ENCODE peak calls at places on chromosome 12, in six cellular contexts. D is tibial nerve, A is esophagus squamous epithelium, O is psoas muscle, U is right cardiac atrium, Q is HFF-Myc. Y is an unnamed sample.

GRCh38 chr12:80272516-80272915 is 171.5 kb upstream of the PTPRQ start:
- DNase-seq in D (no peak), A (no peak), O (no peak), U (no peak), Q (no peak), Y (no peak)

GRCh38 chr12:58541300-58541690 is 379.0 kb downstream of the LRIG3 start:
- DNase-seq in D (no peak), A (no peak), O (no peak), U (no peak), Q (no peak), Y (no peak)

GRCh38 chr12:11958216-11959091 is 112.3 kb upstream of the BCL2L14 start:
- DNase-seq in D (no peak), A (no peak), O (no peak), U (no peak), Q (peak), Y (peak)

GRCh38 chr12:98644433-98644711 is 216 bp downstream of the IKBIP start:
- DNase-seq in D (no peak), A (no peak), O (no peak), U (peak), Q (no peak), Y (peak)

GRCh38 chr12:109730306-109731145 is 16.9 kb downstream of the FAM222A start:
- DNase-seq in D (no peak), A (no peak), O (peak), U (no peak), Q (no peak), Y (no peak)

GRCh38 chr12:104809706-104810385 is 148.2 kb downstream of the SLC41A2 start:
- DNase-seq in D (no peak), A (no peak), O (no peak), U (no peak), Q (no peak), Y (no peak)

GRCh38 chr12:66137937-66138336 is 7.4 kb upstream of the LLPH start:
- DNase-seq in D (no peak), A (no peak), O (no peak), U (no peak), Q (no peak), Y (no peak)

GRCh38 chr12:114529956-114530355 is 124.0 kb upstream of the TBX5 start:
- DNase-seq in D (no peak), A (no peak), O (no peak), U (no peak), Q (no peak), Y (peak)

DNA sequence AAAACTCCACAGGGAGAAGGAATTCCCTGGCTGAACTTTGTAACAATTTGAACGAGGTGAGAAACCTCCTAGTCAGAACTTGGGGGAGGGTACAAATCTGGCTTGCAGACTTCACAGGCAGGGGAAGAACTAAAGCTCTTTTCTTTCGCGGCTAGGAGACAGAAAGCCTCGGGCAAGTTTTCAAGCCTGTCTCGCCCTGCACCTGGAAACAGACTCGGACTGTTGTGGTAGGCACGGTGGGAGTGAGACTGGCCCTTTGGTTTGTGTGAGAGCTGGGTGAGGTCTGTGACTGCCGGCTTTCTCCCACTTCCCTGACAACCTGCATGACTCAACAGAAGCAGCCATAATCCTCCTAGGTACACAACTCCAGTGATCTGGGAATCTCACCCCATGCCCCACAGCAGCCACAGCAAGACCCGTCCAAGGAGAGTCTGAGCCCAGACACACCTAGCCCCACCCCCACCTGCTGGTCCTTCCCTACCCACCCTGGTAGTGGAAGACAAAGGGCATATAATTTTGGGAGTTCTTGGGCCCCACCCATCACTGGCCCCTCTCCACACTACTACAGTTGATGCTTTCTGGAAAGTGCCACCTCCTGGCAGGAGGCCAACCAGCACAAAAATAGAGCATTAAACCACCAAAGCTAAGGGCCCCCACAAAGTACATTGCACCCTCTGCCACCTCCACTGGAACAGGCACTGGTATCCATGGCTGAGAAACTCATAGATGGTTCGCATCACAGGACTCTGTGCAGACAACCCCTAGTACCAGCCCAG is 102.7 kb upstream of the ST8SIA1 start:
- DNase-seq in D (no peak), A (no peak), O (no peak), U (no peak), Q (no peak), Y (no peak)
- H3K4me3 ChIP-seq in D (no peak), A (no peak), O (no peak), U (no peak), Q (no peak), Y (no peak)

GRCh38 chr12:94618995-94619695 is 31.2 kb downstream of the TMCC3 start:
- DNase-seq in D (no peak), A (no peak), O (no peak), U (no peak), Q (peak), Y (peak)

GRCh38 chr12:94617101-94617500 is 33.3 kb downstream of the TMCC3 start:
- DNase-seq in D (no peak), A (no peak), O (no peak), U (no peak), Q (no peak), Y (no peak)

GRCh38 chr12:94616217-94616729 is 34.1 kb downstream of the TMCC3 start:
- DNase-seq in D (no peak), A (no peak), O (peak), U (no peak), Q (no peak), Y (no peak)

GRCh38 chr12:94614288-94614721 is 36.1 kb downstream of the TMCC3 start:
- DNase-seq in D (no peak), A (no peak), O (no peak), U (no peak), Q (no peak), Y (no peak)

DNA sequence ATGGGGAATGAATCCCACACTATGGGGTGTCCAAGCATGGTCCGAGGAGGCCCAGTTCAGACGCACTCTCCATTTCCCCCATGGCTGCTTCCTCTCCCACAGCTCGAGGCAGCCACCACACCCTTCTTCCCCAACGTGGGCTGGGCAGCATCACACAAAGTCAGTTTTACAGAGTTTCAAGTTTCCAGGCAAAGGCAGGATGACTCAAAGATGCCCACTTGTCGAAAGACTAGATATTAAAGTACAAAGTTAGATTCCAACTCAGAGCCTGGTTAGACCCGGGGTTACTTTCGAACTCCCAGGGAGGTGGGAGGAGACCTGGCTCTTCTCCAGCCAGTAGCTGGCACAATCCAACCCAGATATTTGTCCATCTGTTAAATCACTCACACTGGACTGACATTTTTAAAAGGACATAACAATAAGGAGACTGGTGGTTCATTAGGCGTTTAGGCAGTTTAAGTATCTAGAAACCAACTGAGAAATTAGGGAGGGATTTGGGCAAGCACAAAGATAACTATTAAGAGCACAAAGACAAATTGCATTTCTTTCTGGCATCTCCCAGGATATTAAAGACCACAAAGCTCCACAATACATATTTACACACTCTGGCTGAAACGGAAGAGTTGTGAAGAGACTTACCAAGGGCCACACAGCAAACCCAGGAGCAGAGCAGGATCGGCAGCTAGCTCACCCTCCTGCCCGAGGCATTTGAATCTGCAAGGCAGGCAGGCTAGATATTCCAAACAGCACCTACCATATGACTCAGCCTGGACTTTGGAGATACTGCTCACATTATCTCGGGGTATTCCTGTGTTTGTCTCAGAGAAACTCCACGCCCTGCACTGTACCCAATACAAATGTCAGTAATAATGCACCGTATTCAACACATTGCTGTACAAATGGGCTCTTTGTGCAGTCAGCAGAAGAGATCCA is 34.8 kb downstream of the TMCC3 start:
- DNase-seq in D (no peak), A (no peak), O (peak), U (peak), Q (no peak), Y (no peak)
- H3K4me3 ChIP-seq in D (peak), A (peak), O (peak), U (peak), Q (no peak), Y (no peak)

DNA sequence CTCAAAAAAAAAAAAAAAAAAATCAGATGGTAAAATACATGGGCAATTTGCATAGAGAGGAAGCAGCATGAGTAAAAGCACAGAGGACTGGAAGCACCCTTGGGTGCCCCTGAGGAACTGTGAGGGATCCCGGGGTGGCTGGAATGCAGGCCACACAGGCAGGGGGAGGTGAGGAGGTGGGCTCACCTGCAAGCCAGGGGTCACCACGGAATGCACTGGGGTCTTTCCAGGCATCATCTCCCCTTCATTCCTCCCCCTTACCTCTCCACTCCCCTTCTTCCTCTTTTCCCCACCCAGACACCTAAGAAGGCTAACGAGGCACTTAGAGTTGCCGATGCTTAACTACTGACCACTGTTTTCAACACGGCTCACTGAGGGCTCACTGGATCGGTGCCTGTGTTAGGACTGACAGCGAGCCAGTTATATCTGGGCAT is 14.4 kb upstream of the HIP1R start:
- DNase-seq in D (no peak), A (no peak), O (no peak), U (no peak), Q (no peak), Y (no peak)
- H3K4me3 ChIP-seq in D (no peak), A (no peak), O (no peak), U (no peak), Q (no peak), Y (no peak)

GRCh38 chr12:96034631-96035282 is 630 bp downstream of the LTA4H start:
- DNase-seq in D (peak), A (no peak), O (no peak), U (peak), Q (no peak), Y (no peak)

GRCh38 chr12:96036765-96037455 is 1.5 kb upstream of the LTA4H start:
- DNase-seq in D (no peak), A (no peak), O (no peak), U (no peak), Q (no peak), Y (no peak)

GRCh38 chr12:96035283-96036236 is at the start of gene LTA4H:
- DNase-seq in D (peak), A (peak), O (peak), U (peak), Q (peak), Y (peak)

GRCh38 chr12:96028538-96028937 is 6.8 kb downstream of the LTA4H start:
- DNase-seq in D (no peak), A (no peak), O (no peak), U (no peak), Q (no peak), Y (no peak)

GRCh38 chr12:96033549-96034389 is 1.6 kb downstream of the LTA4H start:
- DNase-seq in D (no peak), A (no peak), O (no peak), U (no peak), Q (no peak), Y (no peak)
- H3K4me3 ChIP-seq in D (peak), A (peak), O (peak), U (peak), Q (peak), Y (no peak)